ENCODE peak calls at places on chromosomes 13 and 19, in seven cellular contexts. One of them, this sample, is unnamed.

GRCh38 chr13:21913010-21913409 is 242.1 kb downstream of the FGF9 start:
- DNase-seq in neuronal stem cell: peak
- DNase-seq in H1: no peak
- DNase-seq in IMR-90: peak
- DNase-seq in trophoblast cell: no peak
- DNase-seq in mesenchymal stem cell: no peak
- DNase-seq in H9: peak
- DNase-seq in this sample: peak

GRCh38 chr13:42990147-42990990 is 1.7 kb downstream of the EPSTI1 start:
- DNase-seq in IMR-90: peak
- DNase-seq in mesenchymal stem cell: peak
- DNase-seq in H1: no peak
- DNase-seq in trophoblast cell: no peak
- DNase-seq in neuronal stem cell: no peak
- DNase-seq in H9: no peak
- DNase-seq in this sample: no peak

GRCh38 chr19:20165971-20166592 is 932 bp upstream of the ZNF486 start:
- DNase-seq in neuronal stem cell: no peak
- DNase-seq in H1: no peak
- DNase-seq in mesenchymal stem cell: no peak
- DNase-seq in trophoblast cell: peak
- DNase-seq in IMR-90: no peak
- DNase-seq in H9: no peak
- DNase-seq in this sample: no peak

GRCh38 chr13:97403893-97404683 is 29.9 kb upstream of the RAP2A start:
- DNase-seq in trophoblast cell: no peak
- DNase-seq in mesenchymal stem cell: no peak
- DNase-seq in IMR-90: peak
- DNase-seq in H9: no peak
- DNase-seq in H1: no peak
- DNase-seq in neuronal stem cell: no peak
- DNase-seq in this sample: no peak

GRCh38 chr19:37506387-37507166 is at the start of gene ZNF793:
- DNase-seq in IMR-90: peak
- DNase-seq in mesenchymal stem cell: peak
- DNase-seq in H1: peak
- DNase-seq in trophoblast cell: peak
- DNase-seq in H9: peak
- DNase-seq in neuronal stem cell: peak
- DNase-seq in this sample: peak

GRCh38 chr19:35882074-35882832 is 13.9 kb downstream of the APLP1 start:
- DNase-seq in neuronal stem cell: no peak
- DNase-seq in IMR-90: peak
- DNase-seq in mesenchymal stem cell: peak
- DNase-seq in H1: no peak
- DNase-seq in H9: no peak
- DNase-seq in trophoblast cell: peak
- DNase-seq in this sample: peak

GRCh38 chr19:51137812-51138425 is 4.2 kb upstream of the SIGLEC7 start:
- DNase-seq in neuronal stem cell: no peak
- DNase-seq in H1: no peak
- DNase-seq in IMR-90: no peak
- DNase-seq in mesenchymal stem cell: no peak
- DNase-seq in H9: no peak
- DNase-seq in trophoblast cell: no peak
- DNase-seq in this sample: no peak

GRCh38 chr13:70255406-70255991 is 147.2 kb upstream of the KLHL1 start:
- DNase-seq in H1: no peak
- DNase-seq in trophoblast cell: no peak
- DNase-seq in neuronal stem cell: no peak
- DNase-seq in mesenchymal stem cell: no peak
- DNase-seq in H9: no peak
- DNase-seq in IMR-90: no peak
- DNase-seq in this sample: no peak

GRCh38 chr13:90415902-90416301 is 931.6 kb upstream of the MIR17HG start:
- DNase-seq in mesenchymal stem cell: peak
- DNase-seq in H1: no peak
- DNase-seq in trophoblast cell: no peak
- DNase-seq in H9: no peak
- DNase-seq in neuronal stem cell: no peak
- DNase-seq in IMR-90: no peak
- DNase-seq in this sample: peak

GRCh38 chr13:78784017-78784745 is 125.2 kb upstream of the OBI1 start:
- DNase-seq in neuronal stem cell: no peak
- DNase-seq in H1: no peak
- DNase-seq in IMR-90: no peak
- DNase-seq in trophoblast cell: no peak
- DNase-seq in H9: no peak
- DNase-seq in mesenchymal stem cell: no peak
- DNase-seq in this sample: no peak

GRCh38 chr13:78780708-78781107 is 121.8 kb upstream of the OBI1 start:
- DNase-seq in neuronal stem cell: no peak
- DNase-seq in trophoblast cell: no peak
- DNase-seq in H9: no peak
- DNase-seq in IMR-90: no peak
- DNase-seq in H1: no peak
- DNase-seq in mesenchymal stem cell: no peak
- DNase-seq in this sample: no peak

GRCh38 chr13:78787189-78787588 is 128.2 kb upstream of the OBI1 start:
- DNase-seq in H1: no peak
- DNase-seq in mesenchymal stem cell: peak
- DNase-seq in IMR-90: no peak
- DNase-seq in neuronal stem cell: no peak
- DNase-seq in trophoblast cell: no peak
- DNase-seq in H9: no peak
- DNase-seq in this sample: no peak

GRCh38 chr13:78785764-78786163 is 126.8 kb upstream of the OBI1 start:
- DNase-seq in H9: no peak
- DNase-seq in IMR-90: no peak
- DNase-seq in neuronal stem cell: no peak
- DNase-seq in H1: no peak
- DNase-seq in mesenchymal stem cell: no peak
- DNase-seq in trophoblast cell: no peak
- DNase-seq in this sample: no peak

DNA sequence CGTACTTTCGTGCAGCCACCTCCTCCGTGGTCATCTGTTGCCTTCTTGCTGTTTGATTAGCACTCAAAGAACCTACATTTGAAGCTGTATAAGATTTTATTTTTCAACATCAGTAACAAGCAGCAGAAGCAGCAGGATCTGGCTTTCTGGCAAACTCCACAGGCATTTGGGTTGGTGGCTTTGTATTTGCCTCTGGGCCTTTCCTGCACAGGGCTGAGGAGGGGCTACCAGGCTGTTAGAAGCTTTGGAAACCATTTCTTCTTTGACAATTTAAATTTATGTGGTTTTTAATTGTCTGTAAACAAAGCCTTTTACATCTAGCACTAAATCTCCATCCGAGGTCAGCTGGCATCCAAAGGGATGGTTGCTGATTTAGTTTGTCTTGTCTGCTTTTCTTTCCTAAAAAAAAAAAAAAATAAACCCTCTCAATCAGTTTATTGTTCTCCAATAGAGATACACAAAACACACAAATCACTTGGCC is 127.5 kb upstream of the OBI1 start:
- DNase-seq in H9: no peak
- DNase-seq in mesenchymal stem cell: no peak
- DNase-seq in neuronal stem cell: no peak
- DNase-seq in trophoblast cell: no peak
- DNase-seq in IMR-90: no peak
- DNase-seq in H1: no peak
- DNase-seq in this sample: no peak
- H3K4ac ChIP-seq in H9: no peak
- H3K4ac ChIP-seq in mesenchymal stem cell: no peak
- H3K4ac ChIP-seq in neuronal stem cell: no peak
- H3K4ac ChIP-seq in trophoblast cell: no peak
- H3K4ac ChIP-seq in IMR-90: no peak
- H3K4ac ChIP-seq in H1: no peak
- H3K4ac ChIP-seq in this sample: no peak

GRCh38 chr13:79681069-79681468 is 200.1 kb downstream of the NDFIP2 start:
- DNase-seq in H1: no peak
- DNase-seq in IMR-90: no peak
- DNase-seq in neuronal stem cell: no peak
- DNase-seq in mesenchymal stem cell: no peak
- DNase-seq in trophoblast cell: no peak
- DNase-seq in H9: no peak
- DNase-seq in this sample: peak

GRCh38 chr13:79680485-79680884 is 199.5 kb downstream of the NDFIP2 start:
- DNase-seq in H9: no peak
- DNase-seq in trophoblast cell: no peak
- DNase-seq in IMR-90: no peak
- DNase-seq in H1: no peak
- DNase-seq in mesenchymal stem cell: no peak
- DNase-seq in neuronal stem cell: no peak
- DNase-seq in this sample: no peak

GRCh38 chr13:79675931-79676658 is 195.1 kb downstream of the NDFIP2 start:
- DNase-seq in mesenchymal stem cell: no peak
- DNase-seq in H9: no peak
- DNase-seq in trophoblast cell: no peak
- DNase-seq in neuronal stem cell: no peak
- DNase-seq in IMR-90: no peak
- DNase-seq in H1: no peak
- DNase-seq in this sample: peak

GRCh38 chr13:79679334-79679733 is 198.4 kb downstream of the NDFIP2 start:
- DNase-seq in H9: peak
- DNase-seq in neuronal stem cell: peak
- DNase-seq in mesenchymal stem cell: peak
- DNase-seq in H1: peak
- DNase-seq in trophoblast cell: peak
- DNase-seq in IMR-90: peak
- DNase-seq in this sample: peak

DNA sequence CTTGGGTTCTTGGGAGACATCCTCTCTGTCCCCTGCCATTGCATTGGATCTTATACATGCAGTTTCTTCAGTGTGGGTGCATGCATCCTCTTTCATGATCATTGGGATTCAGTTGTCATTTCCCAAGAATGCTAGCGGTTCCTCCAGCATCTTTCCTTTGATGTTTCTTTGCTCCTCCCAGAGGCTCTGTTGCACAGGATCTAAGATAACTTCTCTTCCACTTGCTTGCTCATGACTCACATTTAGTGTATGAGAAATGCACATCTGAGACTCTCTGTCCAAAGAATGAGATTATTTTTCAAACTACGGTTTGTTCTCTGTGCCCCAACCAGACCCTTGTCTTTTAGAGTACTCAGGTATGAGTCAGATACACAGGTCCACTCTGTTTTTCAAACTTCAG is 197.1 kb downstream of the NDFIP2 start:
- DNase-seq in H1: no peak
- DNase-seq in neuronal stem cell: no peak
- DNase-seq in mesenchymal stem cell: peak
- DNase-seq in H9: no peak
- DNase-seq in IMR-90: peak
- DNase-seq in trophoblast cell: no peak
- DNase-seq in this sample: no peak
- H3K4ac ChIP-seq in H1: no peak
- H3K4ac ChIP-seq in neuronal stem cell: no peak
- H3K4ac ChIP-seq in mesenchymal stem cell: no peak
- H3K4ac ChIP-seq in H9: no peak
- H3K4ac ChIP-seq in IMR-90: no peak
- H3K4ac ChIP-seq in trophoblast cell: no peak
- H3K4ac ChIP-seq in this sample: no peak

DNA sequence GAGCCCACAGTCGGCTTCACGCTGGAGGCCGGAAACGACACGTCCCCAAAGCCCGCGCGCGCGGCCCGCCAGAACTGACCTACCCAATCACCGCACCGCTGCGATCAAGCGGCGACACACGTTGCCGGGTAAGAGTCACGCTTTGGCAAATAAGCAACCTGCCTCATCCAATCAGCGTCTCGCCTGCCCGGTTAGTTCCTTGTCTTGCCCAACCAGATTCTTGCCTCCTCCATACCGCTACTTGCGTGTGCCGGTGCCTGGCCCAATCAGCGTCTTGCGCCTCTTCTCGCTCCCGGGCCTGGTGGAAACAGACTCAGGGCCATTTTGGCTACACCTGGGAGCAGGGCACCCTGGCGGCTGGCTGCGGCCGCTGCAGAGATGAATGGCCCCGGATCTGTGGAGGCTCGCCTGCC is 11.6 kb upstream of the ZNF544 start:
- DNase-seq in neuronal stem cell: no peak
- DNase-seq in mesenchymal stem cell: no peak
- DNase-seq in H1: no peak
- DNase-seq in trophoblast cell: no peak
- DNase-seq in IMR-90: no peak
- DNase-seq in H9: peak
- DNase-seq in this sample: no peak
- H3K4ac ChIP-seq in neuronal stem cell: no peak
- H3K4ac ChIP-seq in mesenchymal stem cell: no peak
- H3K4ac ChIP-seq in H1: no peak
- H3K4ac ChIP-seq in trophoblast cell: no peak
- H3K4ac ChIP-seq in IMR-90: no peak
- H3K4ac ChIP-seq in H9: no peak
- H3K4ac ChIP-seq in this sample: no peak

GRCh38 chr13:51785592-51786424 is 18.2 kb downstream of the DHRS12 start:
- DNase-seq in trophoblast cell: peak
- DNase-seq in H1: no peak
- DNase-seq in IMR-90: peak
- DNase-seq in neuronal stem cell: no peak
- DNase-seq in H9: no peak
- DNase-seq in mesenchymal stem cell: peak
- DNase-seq in this sample: peak

GRCh38 chr13:51784097-51784496 is 19.9 kb downstream of the DHRS12 start:
- DNase-seq in trophoblast cell: no peak
- DNase-seq in H1: no peak
- DNase-seq in mesenchymal stem cell: no peak
- DNase-seq in H9: no peak
- DNase-seq in IMR-90: no peak
- DNase-seq in neuronal stem cell: no peak
- DNase-seq in this sample: no peak

GRCh38 chr13:51781246-51782022 is 22.5 kb downstream of the DHRS12 start:
- DNase-seq in IMR-90: peak
- DNase-seq in neuronal stem cell: no peak
- DNase-seq in H1: no peak
- DNase-seq in mesenchymal stem cell: peak
- DNase-seq in trophoblast cell: peak
- DNase-seq in H9: peak
- DNase-seq in this sample: peak

GRCh38 chr13:51782026-51782710 is 21.8 kb downstream of the DHRS12 start:
- DNase-seq in IMR-90: no peak
- DNase-seq in neuronal stem cell: no peak
- DNase-seq in H1: no peak
- DNase-seq in mesenchymal stem cell: no peak
- DNase-seq in trophoblast cell: no peak
- DNase-seq in H9: no peak
- DNase-seq in this sample: no peak

DNA sequence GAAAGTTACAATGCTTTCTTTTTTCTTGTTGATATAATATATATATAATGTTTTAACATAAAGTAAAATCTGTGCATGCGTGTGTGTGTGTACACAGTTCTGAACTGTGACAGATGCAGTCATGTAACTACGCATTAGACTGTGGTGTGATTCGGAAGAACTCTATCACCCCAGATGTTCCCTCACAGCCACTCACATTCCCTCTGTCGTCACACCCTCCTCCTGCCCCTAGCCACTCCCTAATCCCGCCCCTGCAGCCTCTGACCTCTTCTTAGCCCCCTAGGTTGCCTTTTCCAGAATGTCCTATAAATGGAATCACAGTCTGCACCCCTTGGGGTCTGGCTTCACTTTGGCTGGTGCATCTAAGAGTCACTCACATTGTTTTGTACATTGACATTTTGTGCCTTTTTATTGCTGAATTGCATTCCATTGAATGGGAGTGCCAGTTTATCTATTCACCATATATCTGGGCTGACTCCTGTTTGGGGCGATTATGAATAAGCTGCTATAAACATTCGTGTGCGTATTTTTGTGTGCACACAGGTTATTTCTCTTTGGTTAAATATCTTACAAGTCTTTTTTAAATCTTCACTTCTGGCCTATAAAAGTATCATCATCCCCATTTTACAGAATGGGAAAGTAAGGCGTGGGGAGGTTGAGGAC is 20.4 kb downstream of the DHRS12 start:
- DNase-seq in H1: no peak
- DNase-seq in trophoblast cell: no peak
- DNase-seq in IMR-90: no peak
- DNase-seq in mesenchymal stem cell: no peak
- DNase-seq in neuronal stem cell: no peak
- DNase-seq in H9: no peak
- DNase-seq in this sample: no peak
- H3K4ac ChIP-seq in H1: no peak
- H3K4ac ChIP-seq in trophoblast cell: no peak
- H3K4ac ChIP-seq in IMR-90: no peak
- H3K4ac ChIP-seq in mesenchymal stem cell: no peak
- H3K4ac ChIP-seq in neuronal stem cell: no peak
- H3K4ac ChIP-seq in H9: no peak
- H3K4ac ChIP-seq in this sample: no peak

This sample was measured in mesendoderm.